ENCODE peak calls at places on chromosomes 13 and 19, in ten cellular contexts. O, L, N, H, X, Z, E, V, S and F are unnamed samples.

GRCh38 chr19:14410054-14410774 is 8.9 kb downstream of the DDX39A start:
- DNase-seq in O (no peak), L (no peak), N (no peak), H (no peak), X (no peak), Z (no peak), E (no peak), V (no peak), S (no peak), F (no peak)

GRCh38 chr19:45641274-45642105 is 2.3 kb upstream of the EML2 start:
- DNase-seq in O (peak; percentile 83), L (peak; percentile 100), N (peak; percentile 72), H (peak; percentile 43), X (peak; percentile 97), Z (peak; percentile 93), E (peak; percentile 89), V (no peak), S (peak; percentile 74), F (peak; percentile 97)

GRCh38 chr13:30580852-30581502 is 36.7 kb upstream of the USPL1 start:
- DNase-seq in O (no peak), L (no peak), N (no peak), H (no peak), X (no peak), Z (no peak), E (no peak), V (no peak), S (no peak), F (no peak)

GRCh38 chr13:19634129-19634740 is 776 bp downstream of the MPHOSPH8 start:
- DNase-seq in O (peak; percentile 67), L (peak; percentile 17), N (peak; percentile 26), H (no peak), X (peak; percentile 54), Z (peak; percentile 33), E (no peak), V (no peak), S (no peak), F (peak; percentile 40)

GRCh38 chr19:14114854-14115253 is 2.7 kb downstream of the PRKACA start:
- DNase-seq in O (peak; percentile 34), L (peak; percentile 77), N (no peak), H (no peak), X (no peak), Z (peak; percentile 44), E (peak; percentile 42), V (no peak), S (peak; percentile 67), F (peak; percentile 47)

GRCh38 chr19:38862321-38863059 is 12.7 kb upstream of the HNRNPL start:
- DNase-seq in O (no peak), L (no peak), N (peak; percentile 60), H (no peak), X (peak; percentile 30), Z (no peak), E (peak; percentile 84), V (peak; percentile 62), S (no peak), F (no peak)

GRCh38 chr13:25329706-25330105 is 28.3 kb downstream of the NUP58 start:
- DNase-seq in O (peak; percentile 46), L (no peak), N (no peak), H (no peak), X (peak; percentile 55), Z (no peak), E (no peak), V (no peak), S (no peak), F (no peak)

GRCh38 chr13:48118025-48118424 is 23.1 kb upstream of the MED4 start:
- DNase-seq in O (no peak), L (no peak), N (no peak), H (no peak), X (no peak), Z (no peak), E (no peak), V (no peak), S (no peak), F (no peak)

GRCh38 chr19:16040642-16041041 is 35.7 kb upstream of the TPM4 start:
- DNase-seq in O (peak; percentile 92), L (no peak), N (no peak), H (no peak), X (peak; percentile 46), Z (no peak), E (no peak), V (no peak), S (no peak), F (no peak)

GRCh38 chr13:77207943-77208342 is 119.0 kb downstream of the MYCBP2 start:
- DNase-seq in O (peak; percentile 78), L (peak; percentile 7), N (no peak), H (no peak), X (peak; percentile 77), Z (no peak), E (no peak), V (no peak), S (no peak), F (no peak)

GRCh38 chr13:93867481-93867880 is 612.0 kb downstream of the DCT start:
- DNase-seq in O (no peak), L (no peak), N (no peak), H (no peak), X (peak; percentile 33), Z (no peak), E (no peak), V (no peak), S (no peak), F (no peak)

GRCh38 chr19:30671622-30672051 is 299.5 kb downstream of the ZNF536 start:
- DNase-seq in O (no peak), L (no peak), N (peak; percentile 68), H (no peak), X (no peak), Z (no peak), E (no peak), V (no peak), S (peak; percentile 59), F (no peak)

GRCh38 chr19:5268801-5269200 is 71.8 kb downstream of the PTPRS start:
- DNase-seq in O (no peak), L (no peak), N (no peak), H (no peak), X (no peak), Z (no peak), E (no peak), V (no peak), S (no peak), F (no peak)

GRCh38 chr13:34469212-34469983 is 472.7 kb upstream of the NBEA start:
- DNase-seq in O (peak; percentile 9), L (no peak), N (no peak), H (no peak), X (no peak), Z (no peak), E (no peak), V (no peak), S (no peak), F (no peak)

GRCh38 chr19:44447864-44448674 is at the start of gene ZNF229:
- DNase-seq in O (peak; percentile 97), L (peak; percentile 99), N (peak; percentile 55), H (peak; percentile 38), X (peak; percentile 95), Z (peak; percentile 92), E (peak; percentile 24), V (peak; percentile 67), S (peak; percentile 88), F (peak; percentile 58)

GRCh38 chr13:20451397-20451796 is 74.3 kb downstream of the CRYL1 start:
- DNase-seq in O (no peak), L (no peak), N (no peak), H (no peak), X (no peak), Z (no peak), E (no peak), V (no peak), S (no peak), F (no peak)

GRCh38 chr19:45705115-45705514 is 12.6 kb downstream of the QPCTL start:
- DNase-seq in O (no peak), L (no peak), N (no peak), H (no peak), X (no peak), Z (no peak), E (no peak), V (no peak), S (no peak), F (no peak)

GRCh38 chr13:113998781-113999617 is 25.1 kb upstream of the C13orf46 start:
- DNase-seq in O (no peak), L (no peak), N (no peak), H (no peak), X (no peak), Z (no peak), E (no peak), V (no peak), S (no peak), F (no peak)

GRCh38 chr19:622666-623065 is 10.7 kb downstream of the POLRMT start:
- DNase-seq in O (no peak), L (no peak), N (no peak), H (no peak), X (no peak), Z (no peak), E (no peak), V (no peak), S (no peak), F (no peak)

GRCh38 chr13:48923376-48923775 is 52.3 kb upstream of the FNDC3A start:
- DNase-seq in O (no peak), L (no peak), N (no peak), H (no peak), X (no peak), Z (no peak), E (no peak), V (no peak), S (peak; percentile 14), F (no peak)

GRCh38 chr13:97359181-97360057 is 74.5 kb upstream of the RAP2A start:
- DNase-seq in O (peak; percentile 90), L (peak; percentile 88), N (peak; percentile 84), H (peak; percentile 14), X (peak; percentile 76), Z (peak; percentile 77), E (no peak), V (peak; percentile 17), S (no peak), F (peak; percentile 68)

GRCh38 chr13:75566658-75567057 is 17.1 kb downstream of the UCHL3 start:
- DNase-seq in O (peak; percentile 74), L (peak; percentile 29), N (no peak), H (no peak), X (peak; percentile 51), Z (no peak), E (peak; percentile 30), V (no peak), S (no peak), F (peak; percentile 34)

GRCh38 chr13:103161476-103161875 is 95.3 kb upstream of the SLC10A2 start:
- DNase-seq in O (no peak), L (no peak), N (no peak), H (no peak), X (no peak), Z (no peak), E (no peak), V (no peak), S (no peak), F (no peak)

GRCh38 chr13:64234255-64234654 is 2818.6 kb upstream of the PCDH20 start:
- DNase-seq in O (peak; percentile 70), L (no peak), N (no peak), H (no peak), X (peak; percentile 84), Z (no peak), E (no peak), V (no peak), S (no peak), F (no peak)

GRCh38 chr13:44843403-44843802 is 145.9 kb downstream of the NUFIP1 start:
- DNase-seq in O (peak; percentile 44), L (no peak), N (no peak), H (no peak), X (peak; percentile 36), Z (no peak), E (no peak), V (no peak), S (no peak), F (no peak)

GRCh38 chr13:108176685-108177274 is 38.6 kb downstream of the LIG4 start:
- DNase-seq in O (peak; percentile 67), L (peak; percentile 77), N (peak; percentile 34), H (peak; percentile 50), X (peak; percentile 28), Z (peak; percentile 42), E (no peak), V (no peak), S (no peak), F (peak; percentile 50)

GRCh38 chr19:13164370-13165090 is 14.3 kb downstream of the IER2 start:
- DNase-seq in O (no peak), L (peak; percentile 99), N (no peak), H (no peak), X (peak; percentile 40), Z (peak; percentile 57), E (peak; percentile 38), V (no peak), S (peak; percentile 77), F (no peak)

GRCh38 chr19:38653028-38653571 is 5.7 kb downstream of the ACTN4 start:
- DNase-seq in O (peak; percentile 49), L (no peak), N (no peak), H (no peak), X (no peak), Z (no peak), E (no peak), V (peak; percentile 88), S (no peak), F (no peak)